ENCODE peak calls at places on chromosome 18, in five cellular contexts. C, U, K, Z and D are unnamed samples.

GRCh38 chr18:73283788-73284187 is 416.0 kb upstream of the NETO1 start:
- DNase-seq in C (peak; percentile 87), Z (no peak), K (no peak), U (peak; percentile 0), D (no peak)

GRCh38 chr18:48022021-48022420 is 91.6 kb upstream of the SMAD2 start:
- DNase-seq in C (no peak), U (no peak), K (no peak), Z (no peak), D (peak; percentile 44)

GRCh38 chr18:21389283-21389682 is 147.3 kb downstream of the GREB1L start:
- DNase-seq in U (no peak), K (no peak), C (no peak), Z (no peak), D (no peak)

GRCh38 chr18:63238711-63239110 is 80.9 kb downstream of the BCL2 start:
- DNase-seq in K (no peak), U (no peak), C (no peak), Z (no peak), D (no peak)

GRCh38 chr18:60541661-60542060 is 169.1 kb upstream of the MC4R start:
- DNase-seq in Z (no peak), K (no peak), U (no peak), C (no peak), D (no peak)

GRCh38 chr18:37435150-37435872 is 130.3 kb downstream of the CELF4 start:
- DNase-seq in C (no peak), K (no peak), Z (no peak), U (no peak), D (no peak)

GRCh38 chr18:3792711-3793110 is 342.7 kb downstream of the TGIF1 start:
- DNase-seq in C (no peak), U (no peak), K (no peak), Z (no peak), D (no peak)

GRCh38 chr18:24488824-24489493 is 28.5 kb downstream of the HRH4 start:
- DNase-seq in C (peak; percentile 51), Z (no peak), K (no peak), U (peak; percentile 61), D (no peak)

GRCh38 chr18:50218432-50219197 is 23.7 kb upstream of the MYO5B start:
- DNase-seq in C (peak; percentile 3), Z (no peak), U (peak; percentile 45), K (no peak), D (no peak)

GRCh38 chr18:77131100-77131651 is 1.4 kb downstream of the MBP start:
- DNase-seq in U (peak; percentile 46), Z (no peak), C (peak; percentile 46), K (peak; percentile 78), D (no peak)

GRCh38 chr18:24319757-24320156 is 77.9 kb downstream of the OSBPL1A start:
- DNase-seq in U (no peak), C (no peak), Z (no peak), K (no peak), D (no peak)

GRCh38 chr18:48762022-48762421 is 188.7 kb downstream of the SMAD7 start:
- DNase-seq in K (no peak), C (no peak), U (no peak), Z (no peak), D (no peak)

GRCh38 chr18:79422783-79423165 is 27.0 kb downstream of the NFATC1 start:
- DNase-seq in C (no peak), K (no peak), Z (no peak), U (no peak), D (no peak)

GRCh38 chr18:48230459-48231113 is 178.6 kb downstream of the ZBTB7C start:
- DNase-seq in C (peak; percentile 53), U (peak; percentile 53), Z (peak; percentile 62), K (no peak), D (no peak)

GRCh38 chr18:22728481-22729105 is 204.5 kb upstream of the RBBP8 start:
- DNase-seq in U (no peak), Z (no peak), C (no peak), K (no peak), D (no peak)

GRCh38 chr18:34956663-34957062 is 84.5 kb upstream of the MAPRE2 start:
- DNase-seq in Z (no peak), U (peak; percentile 21), C (peak; percentile 48), K (no peak), D (no peak)

GRCh38 chr18:22015156-22015555 is 154.2 kb upstream of the GATA6 start:
- DNase-seq in U (no peak), C (peak; percentile 40), K (no peak), Z (no peak), D (no peak)

GRCh38 chr18:77067315-77068061 is 65.1 kb downstream of the MBP start:
- DNase-seq in K (peak; percentile 84), U (peak; percentile 94), Z (no peak), C (peak; percentile 96), D (no peak)

GRCh38 chr18:44781890-44782289 is 101.2 kb downstream of the SETBP1 start:
- DNase-seq in Z (no peak), C (peak; percentile 80), U (peak; percentile 71), K (no peak), D (no peak)

GRCh38 chr18:23849141-23849540 is 159.9 kb downstream of the LAMA3 start:
- DNase-seq in Z (no peak), C (no peak), U (no peak), K (no peak), D (no peak)

GRCh38 chr18:78082776-78083175 is 833.1 kb downstream of the GALR1 start:
- DNase-seq in K (no peak), Z (no peak), C (no peak), U (no peak), D (no peak)

GRCh38 chr18:31225668-31226067 is 63.0 kb upstream of the DSC1 start:
- DNase-seq in U (peak; percentile 79), K (no peak), Z (no peak), C (peak; percentile 86), D (no peak)

GRCh38 chr18:22494771-22495170 is 77.1 kb upstream of the CTAGE1 start:
- DNase-seq in C (peak; percentile 58), K (no peak), Z (no peak), U (peak; percentile 87), D (no peak)

GRCh38 chr18:44693030-44693784 is 12.5 kb downstream of the SETBP1 start:
- DNase-seq in Z (no peak), K (no peak), C (peak; percentile 33), U (no peak), D (no peak)

GRCh38 chr18:80247403-80247916 is at the start of gene PARD6G:
- DNase-seq in K (peak; percentile 90), Z (peak; percentile 66), U (peak; percentile 64), C (peak; percentile 56), D (no peak)

GRCh38 chr18:22189431-22189830 is 20.0 kb downstream of the GATA6 start:
- DNase-seq in C (no peak), Z (no peak), U (peak; percentile 72), K (no peak), D (no peak)

GRCh38 chr18:35378206-35378795 is 1.2 kb upstream of the ZNF396 start:
- DNase-seq in C (peak; percentile 10), K (no peak), U (peak; percentile 18), Z (no peak), D (no peak)

GRCh38 chr18:51370996-51371395 is 173.5 kb upstream of the MEX3C start:
- DNase-seq in Z (no peak), C (no peak), K (no peak), U (no peak), D (no peak)

GRCh38 chr18:66328280-66328947 is 275.5 kb downstream of the CDH19 start:
- DNase-seq in C (no peak), K (no peak), Z (no peak), U (no peak), D (no peak)

DNA sequence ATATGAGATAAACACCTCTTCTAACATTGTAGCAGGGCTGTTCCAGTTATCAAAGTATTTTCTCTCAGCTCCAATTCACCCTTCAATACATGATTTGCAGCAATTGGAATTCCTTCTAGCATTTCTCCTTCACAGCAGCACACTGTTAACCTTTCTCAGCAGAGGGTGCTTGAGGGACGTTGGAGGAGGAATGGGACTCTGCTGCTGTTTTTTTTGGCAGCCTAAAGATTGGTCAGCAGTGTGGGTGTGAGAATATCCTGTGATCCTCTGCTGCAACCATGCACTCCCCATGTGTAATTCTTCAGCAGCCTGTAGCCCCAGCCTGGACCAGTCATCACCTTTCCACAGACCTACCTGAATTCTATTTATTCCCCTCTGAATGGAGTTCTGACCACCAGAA is 1708.9 kb upstream of the CELF4 start:
- DNase-seq in U (peak; percentile 64), C (peak; percentile 37), Z (no peak), K (no peak), D (no peak)
- TF ChIP-seq CTCF in U (peak; percentile 17), C (peak; percentile 5), Z (no peak), K (no peak), D (no peak)

GRCh38 chr18:40932862-40933261 is 1022.2 kb upstream of the PIK3C3 start:
- DNase-seq in C (no peak), K (no peak), Z (no peak), U (no peak), D (no peak)

GRCh38 chr18:40939636-40940035 is 1015.4 kb upstream of the PIK3C3 start:
- DNase-seq in C (no peak), U (no peak), K (no peak), Z (no peak), D (peak; percentile 59)

GRCh38 chr18:40937386-40937785 is 1017.6 kb upstream of the PIK3C3 start:
- DNase-seq in U (peak; percentile 29), C (no peak), K (no peak), Z (no peak), D (no peak)

GRCh38 chr18:40938615-40939014 is 1016.4 kb upstream of the PIK3C3 start:
- DNase-seq in C (no peak), Z (no peak), K (no peak), U (peak; percentile 18), D (no peak)

GRCh38 chr18:40935423-40935822 is 1019.6 kb upstream of the PIK3C3 start:
- DNase-seq in C (no peak), K (no peak), Z (no peak), U (peak; percentile 52), D (no peak)
- TF ChIP-seq CTCF in C (peak; percentile 55), K (peak; percentile 38), Z (peak; percentile 47), U (peak; percentile 56), D (peak; percentile 71)

GRCh38 chr18:7803956-7804469 is 236.9 kb downstream of the PTPRM start:
- DNase-seq in C (no peak), U (no peak), Z (no peak), K (no peak), D (no peak)

GRCh38 chr18:7808054-7808453 is 240.9 kb downstream of the PTPRM start:
- DNase-seq in K (no peak), U (no peak), C (no peak), Z (no peak), D (no peak)

GRCh38 chr18:7805096-7805495 is 238.0 kb downstream of the PTPRM start:
- DNase-seq in Z (no peak), U (no peak), C (no peak), K (no peak), D (no peak)

GRCh38 chr18:7808992-7809391 is 241.9 kb downstream of the PTPRM start:
- DNase-seq in U (no peak), C (no peak), Z (no peak), K (no peak), D (no peak)

DNA sequence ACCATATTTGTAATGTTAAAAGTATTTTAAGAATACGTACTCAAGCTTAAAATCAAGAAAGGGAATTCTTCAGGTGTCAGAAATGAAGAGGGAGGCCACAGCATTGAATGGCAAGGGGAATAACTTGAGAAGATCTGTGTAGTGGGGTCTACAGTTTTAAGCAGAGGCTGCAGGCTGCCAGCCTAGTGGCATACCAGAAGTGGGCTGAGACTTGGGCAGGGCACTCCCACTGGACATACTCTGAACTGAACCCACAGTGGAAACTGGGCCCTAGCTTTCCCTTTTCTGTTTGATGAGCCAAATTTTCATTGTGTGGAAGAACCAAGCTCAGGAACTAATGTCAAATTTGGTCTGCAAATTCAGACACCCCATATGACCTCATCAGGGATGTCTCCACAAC is 238.8 kb downstream of the PTPRM start:
- DNase-seq in K (no peak), C (no peak), Z (no peak), U (no peak), D (no peak)
- TF ChIP-seq CTCF in K (peak; percentile 15), C (no peak), Z (peak; percentile 27), U (no peak), D (peak; percentile 18)

GRCh38 chr18:56702946-56703345 is 51.8 kb downstream of the WDR7 start:
- DNase-seq in U (peak; percentile 69), C (peak; percentile 50), K (no peak), Z (no peak), D (no peak)
- TF ChIP-seq CTCF in U (peak; percentile 56), C (peak; percentile 58), K (peak; percentile 55), Z (peak; percentile 67), D (peak; percentile 86)